ENCODE peak calls at places on chromosome 6, in five cellular contexts. U is K562, Z is lower lobe of right lung, J is Panc1, D is fibroblast of lung. W is an unnamed sample. For H3K4me1, the result is how much of the 10 kb centered on the place peaks cover.

GRCh38 chr6:11201772-11202512 is 30.5 kb downstream of the NEDD9 start:
- DNase-seq in Z (no peak), D (no peak), U (no peak), J (no peak), W (no peak)

GRCh38 chr6:20211941-20212391 is 303 bp downstream of the MBOAT1 start:
- DNase-seq in D (peak), Z (no peak), J (no peak), U (peak), W (peak)

GRCh38 chr6:112035446-112035845 is 18.5 kb upstream of the CCN6 start:
- DNase-seq in D (no peak), U (no peak), Z (no peak), J (no peak), W (no peak)

GRCh38 chr6:148235446-148235845 is 107.2 kb upstream of the SASH1 start:
- DNase-seq in U (no peak), Z (no peak), J (no peak), D (no peak), W (no peak)

GRCh38 chr6:13267142-13267621 is 61.2 kb downstream of the TBC1D7 start:
- DNase-seq in J (no peak), U (no peak), Z (no peak), D (peak), W (no peak)

GRCh38 chr6:15663057-15663638 is 320 bp upstream of the DTNBP1 start:
- DNase-seq in J (peak), U (no peak), D (peak), Z (no peak), W (no peak)

GRCh38 chr6:31351734-31352496 is 5.1 kb downstream of the HLA-B start:
- DNase-seq in Z (no peak), D (no peak), J (no peak), U (no peak), W (no peak)

GRCh38 chr6:42762338-42762929 is 16.5 kb upstream of the TBCC start:
- DNase-seq in J (no peak), D (no peak), Z (no peak), U (no peak), W (no peak)

GRCh38 chr6:148835920-148836441 is 89.2 kb downstream of the UST start:
- DNase-seq in J (no peak), Z (no peak), U (no peak), D (peak), W (no peak)

GRCh38 chr6:17015551-17016381 is 86.1 kb upstream of the STMND1 start:
- DNase-seq in D (peak), J (no peak), U (no peak), Z (peak), W (peak)

GRCh38 chr6:40039042-40039441 is 104.8 kb upstream of the MOCS1 start:
- DNase-seq in D (no peak), U (no peak), J (no peak), Z (no peak), W (no peak)

GRCh38 chr6:68876792-68877493 is 241.9 kb downstream of the ADGRB3 start:
- DNase-seq in U (no peak), Z (no peak), D (peak), J (no peak), W (no peak)

GRCh38 chr6:31821301-31822037 is 6.1 kb upstream of the HSPA1B start:
- DNase-seq in Z (peak), D (peak), J (no peak), U (peak), W (peak)

GRCh38 chr6:13427838-13428527 is 59.4 kb downstream of the GFOD1 start:
- DNase-seq in U (no peak), Z (peak), D (no peak), J (no peak), W (peak)

GRCh38 chr6:154226461-154226860 is 130.1 kb downstream of the IPCEF1 start:
- DNase-seq in Z (no peak), J (no peak), U (no peak), D (no peak), W (no peak)

GRCh38 chr6:154229796-154230195 is 126.8 kb downstream of the IPCEF1 start:
- DNase-seq in Z (no peak), J (no peak), D (no peak), U (no peak), W (no peak)

GRCh38 chr6:154228521-154228905 is 128.1 kb downstream of the IPCEF1 start:
- DNase-seq in Z (no peak), D (no peak), J (no peak), U (no peak), W (no peak)

GRCh38 chr6:154230390-154230789 is 126.2 kb downstream of the IPCEF1 start:
- DNase-seq in J (no peak), Z (no peak), U (no peak), D (no peak), W (no peak)

DNA sequence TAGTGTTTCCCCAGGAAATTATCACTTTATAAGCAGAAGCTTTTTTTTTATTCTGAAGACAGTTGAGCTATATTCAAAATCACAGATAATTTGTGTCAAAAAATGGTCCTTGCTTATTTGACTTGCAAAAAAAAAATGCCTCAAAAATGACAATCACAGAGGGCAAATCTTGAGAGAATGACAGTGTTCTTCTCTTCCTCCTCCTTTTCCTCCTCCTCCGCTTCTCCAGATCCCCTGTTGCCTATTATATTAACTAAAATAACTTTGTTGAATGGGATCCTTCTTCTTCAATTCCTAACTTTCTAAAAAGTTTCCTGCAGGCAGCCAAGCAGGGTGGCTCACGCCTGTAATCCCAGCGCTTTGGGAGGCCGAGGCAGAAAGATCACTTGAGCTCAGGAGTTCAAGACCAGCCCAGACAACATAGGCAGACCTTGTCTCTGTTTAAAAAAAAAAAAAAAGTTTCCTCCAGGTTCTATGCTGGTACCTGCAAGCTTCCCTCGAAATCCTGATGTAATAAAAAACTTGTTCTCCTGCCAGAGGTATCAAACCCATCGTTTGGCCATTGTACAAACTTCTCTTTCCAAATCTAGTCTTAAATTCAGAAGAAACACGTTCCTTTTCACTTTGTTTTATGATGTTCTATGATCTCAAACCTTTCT is 128.6 kb downstream of the IPCEF1 start:
- DNase-seq in U (no peak), J (no peak), Z (no peak), D (no peak), W (no peak)
- H3K4me1 ChIP-seq in U (under half), J (under half), Z (under half), D (under half), W (under half)

GRCh38 chr6:3195377-3195694 is 32.1 kb downstream of the TUBB2B start:
- DNase-seq in J (no peak), U (no peak), Z (no peak), D (no peak), W (no peak)
- H3K4me3 ChIP-seq in J (no peak), U (peak), Z (no peak), D (no peak), W (no peak)

GRCh38 chr6:127515234-127515793 is 3.8 kb downstream of the MTCL3 start:
- DNase-seq in D (no peak), Z (no peak), J (no peak), U (no peak), W (no peak)
- TF ChIP-seq CTCF in D (peak), Z (no peak), J (peak), U (no peak), W (no peak)

DNA sequence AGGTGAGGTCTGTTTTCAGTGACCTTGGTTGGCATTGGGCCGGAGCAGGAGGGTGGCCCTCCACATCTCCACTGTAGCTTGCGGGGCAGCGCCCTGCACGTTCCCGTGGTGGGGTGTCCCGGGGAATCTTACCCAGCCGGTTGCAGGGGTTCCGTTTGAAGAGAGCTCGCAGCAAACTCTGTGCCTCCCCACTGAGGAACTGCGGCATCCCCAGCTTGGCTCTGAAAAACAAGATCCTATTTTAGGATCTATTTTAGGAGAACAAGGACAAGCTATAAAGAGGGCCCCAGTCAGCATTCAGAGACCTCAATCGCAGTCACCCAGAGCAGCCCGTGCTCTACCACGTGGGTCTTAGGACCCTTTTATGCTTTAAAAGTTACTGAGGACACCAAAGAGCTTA is 97.8 kb downstream of the RAMACL start:
- DNase-seq in Z (no peak), D (no peak), U (no peak), J (no peak), W (no peak)
- H3K4me1 ChIP-seq in Z (under half), D (under half), U (under half), J (under half), W (under half)

W was measured in left lung.